ENCODE peak calls at places on chromosomes 16 and 17, in eight cellular contexts. W is cardiac muscle cell; J is NCI-H526 treated with DMSO at 0.1 percent for 48 hours; P is AG08396; Q is stimulated activated CD8-positive, alpha-beta memory T cell treated with anti-CD3 and anti-CD28 coated beads, Interleukin-7, amount 100 ng/mL, for 48 hours; T is nucleus accumbens; K is fibroblast of lung; M is body of pancreas. S is an unnamed sample.

GRCh38 chr17:51765558-51766145 is 392.9 kb downstream of the CA10 start:
- DNase-seq in W (no peak), J (no peak), P (no peak), Q (no peak), T (no peak), K (no peak), M (no peak), S (no peak)

GRCh38 chr16:14242769-14243168 is 171.7 kb downstream of the MRTFB start:
- DNase-seq in W (no peak), J (no peak), P (no peak), Q (no peak), T (no peak), K (no peak), M (no peak), S (no peak)

GRCh38 chr16:84641643-84642358 is 6.5 kb upstream of the KLHL36 start:
- DNase-seq in W (no peak), J (no peak), P (no peak), Q (no peak), T (no peak), K (no peak), M (no peak), S (no peak)

GRCh38 chr17:18187226-18187625 is 3.6 kb downstream of the ALKBH5 start:
- DNase-seq in W (no peak), J (no peak), P (no peak), Q (no peak), T (peak), K (peak), M (no peak), S (peak)

GRCh38 chr17:9148908-9149536 is 127.7 kb downstream of the NTN1 start:
- DNase-seq in W (no peak), J (no peak), P (no peak), Q (no peak), T (no peak), K (no peak), M (no peak), S (no peak)

GRCh38 chr17:38591759-38592241 is 14.0 kb downstream of the SRCIN1 start:
- DNase-seq in W (no peak), J (no peak), P (no peak), Q (no peak), T (peak), K (peak), M (no peak), S (no peak)

GRCh38 chr17:19238167-19238505 is 970 bp downstream of the EPN2 start:
- DNase-seq in W (peak), J (no peak), P (peak), Q (no peak), T (peak), K (no peak), M (peak), S (no peak)

GRCh38 chr16:57110937-57111336 is 18.6 kb downstream of the CPNE2 start:
- DNase-seq in W (no peak), J (no peak), P (no peak), Q (no peak), T (no peak), K (no peak), M (no peak), S (no peak)

GRCh38 chr17:49723423-49723822 is 15.7 kb upstream of the SLC35B1 start:
- DNase-seq in W (peak), J (no peak), P (no peak), Q (no peak), T (no peak), K (no peak), M (no peak), S (peak)

GRCh38 chr17:30244853-30245385 is 9.4 kb upstream of the SLC6A4 start:
- DNase-seq in W (no peak), J (no peak), P (peak), Q (no peak), T (no peak), K (peak), M (no peak), S (peak)

GRCh38 chr17:20282526-20283308 is 184.6 kb downstream of the LGALS9B start:
- DNase-seq in W (no peak), J (no peak), P (no peak), Q (no peak), T (no peak), K (no peak), M (no peak), S (no peak)